ENCODE peak calls at places on chromosomes 12 and 14, in four cellular contexts. A is K562, I is H1, T is HepG2. B is an unnamed sample.

GRCh38 chr14:21317433-21317832 is 37.5 kb downstream of the RPGRIP1 start:
- DNase-seq in A (peak), I (no peak), T (no peak), B (no peak)

GRCh38 chr12:110666892-110667291 is 22.0 kb downstream of the HVCN1 start:
- DNase-seq in A (no peak), I (no peak), T (no peak), B (no peak)

GRCh38 chr12:45928309-45928708 is 62.1 kb downstream of the SCAF11 start:
- DNase-seq in A (no peak), I (no peak), T (no peak), B (no peak)

GRCh38 chr14:28766505-28767238 is at the start of gene FOXG1:
- DNase-seq in A (peak), I (peak), T (no peak), B (peak)

GRCh38 chr12:89333564-89334252 is 18.6 kb downstream of the DUSP6 start:
- DNase-seq in A (peak), I (no peak), T (no peak), B (no peak)

GRCh38 chr14:100523131-100523530 is 64.1 kb downstream of the BEGAIN start:
- DNase-seq in A (no peak), I (no peak), T (no peak), B (no peak)

GRCh38 chr12:125346361-125346760 is 281.1 kb downstream of the AACS start:
- DNase-seq in A (no peak), I (peak), T (no peak), B (no peak)

GRCh38 chr12:96514328-96514727 is 25.0 kb downstream of the CFAP54 start:
- DNase-seq in A (no peak), I (no peak), T (no peak), B (no peak)

GRCh38 chr12:102939670-102940222 is 17.7 kb upstream of the ASCL1 start:
- DNase-seq in A (no peak), I (no peak), T (peak), B (no peak)

GRCh38 chr12:48875944-48876520 is 10.4 kb upstream of the RND1 start:
- DNase-seq in A (no peak), I (no peak), T (no peak), B (no peak)

GRCh38 chr12:53754196-53754595 is 2.4 kb upstream of the CISTR start:
- DNase-seq in A (no peak), I (no peak), T (no peak), B (no peak)

GRCh38 chr12:121805800-121806555 is 2.2 kb downstream of the SETD1B start:
- DNase-seq in A (peak), I (no peak), T (no peak), B (peak)

GRCh38 chr12:131223791-131224567 is 270.3 kb downstream of the ADGRD1 start:
- DNase-seq in A (no peak), I (peak), T (no peak), B (peak)

DNA sequence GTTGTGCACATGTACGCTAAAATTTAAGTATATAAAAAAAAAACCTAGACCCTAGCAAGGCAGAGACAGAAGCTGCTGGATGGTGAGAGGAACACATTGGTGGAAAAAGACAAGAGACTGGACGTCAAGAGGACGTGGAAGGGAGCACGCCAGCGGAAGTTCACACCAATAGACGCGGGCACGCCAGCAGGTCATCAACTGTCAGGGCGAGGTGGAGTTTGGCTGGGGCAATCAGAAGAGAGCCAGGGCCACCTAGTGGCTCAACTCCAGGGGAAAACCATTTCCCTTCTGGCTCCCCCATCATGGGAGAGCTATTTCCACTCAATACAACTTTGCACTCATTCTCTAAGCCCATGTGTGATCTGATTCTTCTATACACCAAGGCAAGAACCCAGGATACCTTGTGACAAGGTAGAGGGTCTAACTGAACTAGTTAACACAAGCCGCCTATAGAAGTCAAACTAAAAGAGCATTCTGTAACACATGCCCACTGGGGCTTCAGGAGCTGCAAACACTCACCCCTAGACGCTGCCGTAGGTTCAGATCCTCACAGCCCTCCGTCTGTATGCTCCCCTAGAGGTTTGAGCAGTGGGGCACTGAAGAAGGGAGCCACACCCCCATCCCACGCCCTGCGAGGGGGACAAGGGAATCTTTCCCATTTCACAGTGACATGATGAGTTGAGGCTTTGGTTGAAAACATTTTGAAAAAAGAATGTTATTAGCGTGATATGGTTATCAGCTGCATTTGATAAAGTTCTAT is 702.7 kb downstream of the TMTC2 start:
- DNase-seq in A (peak), I (peak), T (no peak), B (peak)
- TF ChIP-seq JUN in A (no peak), I (no peak), T (no peak), B (no peak)

GRCh38 chr14:24436355-24437019 is 6.1 kb downstream of the SDR39U1 start:
- DNase-seq in A (peak), I (no peak), T (peak), B (peak)
- TF ChIP-seq RNF2 in A (no peak), I (no peak), T (no peak), B (no peak)

GRCh38 chr12:127819066-127819465 is 447.9 kb upstream of the TMEM132C start:
- DNase-seq in A (no peak), I (no peak), T (no peak), B (no peak)

GRCh38 chr12:127822743-127823433 is 444.1 kb upstream of the TMEM132C start:
- DNase-seq in A (no peak), I (no peak), T (no peak), B (no peak)

GRCh38 chr12:127823801-127824200 is 443.2 kb upstream of the TMEM132C start:
- DNase-seq in A (no peak), I (no peak), T (no peak), B (no peak)

GRCh38 chr12:127820846-127821245 is 446.1 kb upstream of the TMEM132C start:
- DNase-seq in A (no peak), I (no peak), T (no peak), B (no peak)
- TF ChIP-seq JUN in A (no peak), I (no peak), T (no peak), B (no peak)

DNA sequence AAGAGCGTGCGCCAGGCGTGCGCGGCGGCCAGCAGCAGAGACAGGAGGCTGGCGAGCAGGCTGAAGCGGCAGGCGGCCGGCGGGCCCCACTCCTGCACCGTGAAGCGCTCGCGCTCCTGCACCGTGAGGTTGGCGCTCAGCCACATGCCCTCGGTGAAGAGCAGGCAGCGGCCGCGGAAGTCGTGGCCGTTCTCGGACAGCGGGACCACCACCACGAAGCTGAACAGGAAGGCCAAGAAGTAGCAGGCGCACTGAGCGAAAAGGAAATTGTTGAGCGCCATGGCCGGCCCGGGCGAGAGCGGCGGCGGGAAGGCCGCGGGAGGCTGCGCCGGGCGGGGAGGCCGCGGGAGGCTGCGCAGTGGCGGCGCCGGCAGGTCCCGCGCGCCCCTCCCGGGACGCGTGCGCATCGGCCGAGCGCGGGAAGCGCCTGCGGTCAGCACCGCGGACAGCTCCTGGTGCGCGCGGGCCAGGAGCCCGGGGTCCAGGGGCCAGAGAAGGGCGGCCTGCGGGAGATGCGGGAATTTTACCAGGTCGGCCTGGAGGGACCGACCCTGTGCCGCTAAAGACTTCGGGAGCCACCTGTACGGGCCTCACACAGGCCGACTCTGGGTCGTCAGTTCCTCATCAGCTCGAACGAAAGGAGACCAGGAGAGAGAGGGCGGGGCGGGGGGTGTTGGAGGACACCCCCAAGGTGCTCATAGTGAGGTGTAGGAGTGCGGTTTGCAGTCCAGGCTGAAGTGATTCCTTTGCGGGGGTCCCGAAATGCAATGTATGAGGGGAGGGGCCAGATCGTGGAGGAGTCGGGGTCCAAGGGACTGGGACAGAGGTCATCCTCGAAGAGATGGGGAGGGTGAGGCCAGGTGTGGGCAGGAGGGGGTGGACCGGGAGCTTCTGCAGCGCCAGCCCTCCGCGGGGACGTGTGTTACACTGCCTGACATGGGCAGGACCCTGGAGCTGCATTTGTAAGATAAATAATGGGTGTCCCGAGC is at the start of gene TMEM179:
- DNase-seq in A (peak), I (peak), T (peak), B (no peak)
- TF ChIP-seq RNF2 in A (no peak), I (no peak), T (no peak), B (no peak)

GRCh38 chr14:65594882-65595237 is 182.3 kb downstream of the FUT8 start:
- DNase-seq in A (no peak), I (no peak), T (no peak), B (no peak)

GRCh38 chr14:65588426-65589140 is 176.1 kb downstream of the FUT8 start:
- DNase-seq in A (no peak), I (no peak), T (no peak), B (no peak)

GRCh38 chr14:65599375-65599774 is 186.8 kb downstream of the FUT8 start:
- DNase-seq in A (no peak), I (no peak), T (no peak), B (no peak)

GRCh38 chr14:65594153-65594881 is 181.8 kb downstream of the FUT8 start:
- DNase-seq in A (no peak), I (peak), T (peak), B (peak)
- TF ChIP-seq JUN in A (no peak), I (no peak), T (no peak), B (no peak)

DNA sequence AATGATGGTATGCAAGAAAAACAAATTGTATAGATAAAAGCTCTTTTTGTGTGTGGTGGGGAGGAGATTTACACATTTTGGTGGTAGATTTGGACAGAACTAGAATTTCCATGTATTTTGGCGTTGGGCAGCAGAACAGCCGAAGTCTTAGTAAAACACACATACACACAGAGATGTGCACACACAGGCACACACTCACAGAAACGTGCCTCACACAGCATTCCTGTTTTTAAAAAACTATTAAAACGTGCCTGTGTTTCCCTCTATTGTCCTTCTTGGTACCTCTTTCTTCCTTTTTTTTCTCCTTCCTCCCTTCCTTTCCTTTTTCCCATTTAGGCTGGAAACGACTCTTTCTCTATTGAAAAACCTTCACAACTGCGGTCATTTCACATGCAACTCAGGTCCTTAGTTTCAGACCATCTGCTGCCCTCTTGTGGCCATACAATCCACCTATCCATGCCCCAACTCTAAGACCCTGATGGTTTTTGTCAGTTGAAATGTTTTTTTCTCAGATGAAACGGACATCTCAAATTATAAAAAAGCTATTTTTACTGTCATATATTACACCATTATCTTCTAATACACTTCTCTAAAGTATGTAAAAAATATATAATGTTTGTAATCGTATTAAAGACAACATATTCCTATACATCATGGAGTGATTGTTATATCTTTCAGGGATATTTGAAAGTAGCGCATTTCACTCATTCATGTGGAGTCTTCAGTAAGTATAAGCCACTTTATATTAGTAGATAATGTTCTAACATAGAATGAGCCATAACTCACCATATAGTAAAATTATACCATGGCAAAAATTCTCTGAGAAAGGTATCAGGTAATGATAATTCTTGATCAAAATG is 386.7 kb upstream of the NOVA1 start:
- DNase-seq in A (peak), I (peak), T (peak), B (no peak)
- TF ChIP-seq RNF2 in A (no peak), I (no peak), T (no peak), B (no peak)

GRCh38 chr14:67814826-67815225 is 1.6 kb downstream of the ZFYVE26 start:
- DNase-seq in A (no peak), I (no peak), T (no peak), B (no peak)
- TF ChIP-seq JUN in A (no peak), I (no peak), T (no peak), B (no peak)

B was measured in A549.